ENCODE peak calls at places on chromosomes 5 and 9, in five cellular contexts. One of them, this sample, is unnamed.

GRCh38 chr5:174624754-174625506 is 99.5 kb upstream of the MSX2 start:
- DNase-seq in neural progenitor cell: no peak
- DNase-seq in pancreas: no peak
- DNase-seq in upper lobe of right lung: no peak
- DNase-seq in cardiac muscle cell: peak
- DNase-seq in this sample: no peak

GRCh38 chr9:84397822-84398221 is 57.3 kb upstream of the SLC28A3 start:
- DNase-seq in upper lobe of right lung: no peak
- DNase-seq in pancreas: no peak
- DNase-seq in neural progenitor cell: peak
- DNase-seq in cardiac muscle cell: peak
- DNase-seq in this sample: peak

GRCh38 chr5:131417240-131417869 is 153.5 kb downstream of the CDC42SE2 start:
- DNase-seq in pancreas: peak
- DNase-seq in neural progenitor cell: peak
- DNase-seq in cardiac muscle cell: peak
- DNase-seq in upper lobe of right lung: peak
- DNase-seq in this sample: peak

GRCh38 chr9:71675129-71675856 is 93.0 kb downstream of the CEMIP2 start:
- DNase-seq in upper lobe of right lung: no peak
- DNase-seq in neural progenitor cell: no peak
- DNase-seq in pancreas: no peak
- DNase-seq in cardiac muscle cell: no peak
- DNase-seq in this sample: no peak

GRCh38 chr5:125526940-125527339 is 780.5 kb upstream of the ZNF608 start:
- DNase-seq in upper lobe of right lung: no peak
- DNase-seq in pancreas: no peak
- DNase-seq in neural progenitor cell: no peak
- DNase-seq in cardiac muscle cell: peak
- DNase-seq in this sample: no peak

GRCh38 chr5:122937914-122938313 is 92.5 kb downstream of the SNX24 start:
- DNase-seq in pancreas: peak
- DNase-seq in upper lobe of right lung: no peak
- DNase-seq in cardiac muscle cell: peak
- DNase-seq in neural progenitor cell: no peak
- DNase-seq in this sample: no peak

GRCh38 chr9:131043097-131043496 is 34.1 kb downstream of the LAMC3 start:
- DNase-seq in upper lobe of right lung: no peak
- DNase-seq in cardiac muscle cell: peak
- DNase-seq in neural progenitor cell: no peak
- DNase-seq in pancreas: no peak
- DNase-seq in this sample: no peak

GRCh38 chr5:173316463-173317020 is 11.7 kb downstream of the STC2 start:
- DNase-seq in cardiac muscle cell: no peak
- DNase-seq in neural progenitor cell: no peak
- DNase-seq in upper lobe of right lung: no peak
- DNase-seq in pancreas: no peak
- DNase-seq in this sample: no peak

GRCh38 chr5:167839065-167839464 is 452.4 kb upstream of the WWC1 start:
- DNase-seq in cardiac muscle cell: no peak
- DNase-seq in neural progenitor cell: no peak
- DNase-seq in upper lobe of right lung: no peak
- DNase-seq in pancreas: no peak
- DNase-seq in this sample: no peak

GRCh38 chr5:104643320-104643719 is 1080.7 kb upstream of the NUDT12 start:
- DNase-seq in pancreas: no peak
- DNase-seq in neural progenitor cell: no peak
- DNase-seq in cardiac muscle cell: peak
- DNase-seq in upper lobe of right lung: no peak
- DNase-seq in this sample: no peak

GRCh38 chr9:100819980-100820379 is 208.5 kb upstream of the PLPPR1 start:
- DNase-seq in upper lobe of right lung: no peak
- DNase-seq in pancreas: no peak
- DNase-seq in neural progenitor cell: peak
- DNase-seq in cardiac muscle cell: no peak
- DNase-seq in this sample: no peak

GRCh38 chr9:21550392-21550791 is 68.3 kb upstream of the IFNE start:
- DNase-seq in pancreas: no peak
- DNase-seq in cardiac muscle cell: peak
- DNase-seq in neural progenitor cell: no peak
- DNase-seq in upper lobe of right lung: no peak
- DNase-seq in this sample: no peak
- H3K4me3 ChIP-seq in pancreas: no peak
- H3K4me3 ChIP-seq in cardiac muscle cell: no peak
- H3K4me3 ChIP-seq in neural progenitor cell: no peak
- H3K4me3 ChIP-seq in upper lobe of right lung: no peak
- H3K4me3 ChIP-seq in this sample: no peak

GRCh38 chr9:108671156-108671555 is 184.6 kb downstream of the ACTL7B start:
- DNase-seq in pancreas: no peak
- DNase-seq in upper lobe of right lung: no peak
- DNase-seq in cardiac muscle cell: peak
- DNase-seq in neural progenitor cell: peak
- DNase-seq in this sample: peak
- TF ChIP-seq CTCF in pancreas: no peak
- TF ChIP-seq CTCF in upper lobe of right lung: no peak
- TF ChIP-seq CTCF in cardiac muscle cell: peak
- TF ChIP-seq CTCF in neural progenitor cell: peak
- TF ChIP-seq CTCF in this sample: peak

DNA sequence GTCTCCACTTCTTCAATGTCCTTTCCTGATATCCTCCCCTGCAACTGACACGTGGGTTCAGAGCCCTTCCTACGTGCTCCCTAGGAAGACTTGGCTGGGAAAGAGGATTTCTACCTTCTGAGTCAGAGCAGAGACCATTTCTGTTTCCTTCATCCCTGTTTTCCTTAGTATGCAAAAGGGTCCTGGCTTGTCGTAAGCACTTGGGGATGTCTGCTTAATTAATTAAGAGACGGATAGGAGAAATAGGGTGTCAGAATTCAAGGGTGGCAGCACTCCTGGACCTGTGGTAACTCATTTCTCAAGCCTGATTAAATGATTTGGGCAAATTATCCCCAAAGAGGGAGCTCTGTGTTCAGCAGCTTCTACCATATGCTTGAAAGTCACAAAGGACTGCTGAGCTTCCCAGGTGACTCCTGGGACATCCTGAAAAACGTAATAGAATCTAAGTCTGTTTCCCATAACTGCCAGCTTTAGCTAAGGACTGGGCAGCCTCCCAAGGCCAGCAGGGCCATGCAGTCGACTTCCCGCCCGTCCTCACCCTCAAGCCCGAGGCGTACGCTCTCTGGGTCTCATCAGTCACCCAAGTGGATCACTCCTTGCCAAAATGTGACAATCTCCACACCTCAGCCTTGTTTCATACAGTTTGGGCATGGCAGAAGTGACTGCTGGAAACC is 20.5 kb downstream of the ABCA1 start:
- DNase-seq in upper lobe of right lung: no peak
- DNase-seq in cardiac muscle cell: peak
- DNase-seq in neural progenitor cell: no peak
- DNase-seq in pancreas: no peak
- DNase-seq in this sample: peak
- H3K27ac ChIP-seq in upper lobe of right lung: peak
- H3K27ac ChIP-seq in cardiac muscle cell: no peak
- H3K27ac ChIP-seq in neural progenitor cell: no peak
- H3K27ac ChIP-seq in pancreas: no peak
- H3K27ac ChIP-seq in this sample: peak

GRCh38 chr9:125893277-125893676 is 146.1 kb downstream of the PBX3 start:
- DNase-seq in cardiac muscle cell: no peak
- DNase-seq in upper lobe of right lung: no peak
- DNase-seq in pancreas: no peak
- DNase-seq in neural progenitor cell: no peak
- DNase-seq in this sample: no peak

GRCh38 chr9:125888220-125888619 is 141.0 kb downstream of the PBX3 start:
- DNase-seq in upper lobe of right lung: no peak
- DNase-seq in cardiac muscle cell: peak
- DNase-seq in pancreas: no peak
- DNase-seq in neural progenitor cell: peak
- DNase-seq in this sample: no peak

GRCh38 chr9:125889122-125889523 is 141.9 kb downstream of the PBX3 start:
- DNase-seq in pancreas: no peak
- DNase-seq in neural progenitor cell: peak
- DNase-seq in cardiac muscle cell: peak
- DNase-seq in upper lobe of right lung: peak
- DNase-seq in this sample: peak

GRCh38 chr9:125889524-125890473 is 142.6 kb downstream of the PBX3 start:
- DNase-seq in pancreas: peak
- DNase-seq in neural progenitor cell: peak
- DNase-seq in cardiac muscle cell: peak
- DNase-seq in upper lobe of right lung: peak
- DNase-seq in this sample: peak

GRCh38 chr9:125890793-125891192 is 143.6 kb downstream of the PBX3 start:
- DNase-seq in pancreas: no peak
- DNase-seq in cardiac muscle cell: no peak
- DNase-seq in upper lobe of right lung: no peak
- DNase-seq in neural progenitor cell: no peak
- DNase-seq in this sample: no peak
- H3K4me3 ChIP-seq in pancreas: no peak
- H3K4me3 ChIP-seq in cardiac muscle cell: no peak
- H3K4me3 ChIP-seq in upper lobe of right lung: no peak
- H3K4me3 ChIP-seq in neural progenitor cell: no peak
- H3K4me3 ChIP-seq in this sample: no peak